ENCODE peak calls at places on chromosomes 3 and 15, in four cellular contexts. W is NCI-H1048; J is mesenchymal stem cell; K is naive thymus-derived CD8-positive, alpha-beta T cell. T is an unnamed sample.

GRCh38 chr15:76060098-76060989 is 559 bp downstream of the TMEM266 start:
- DNase-seq in W (no peak), J (no peak), K (no peak), T (no peak)

GRCh38 chr3:76986876-76987513 is 52.9 kb upstream of the ROBO2 start:
- DNase-seq in W (no peak), J (no peak), K (no peak), T (no peak)

GRCh38 chr3:179882322-179882721 is 154.4 kb downstream of the PEX5L start:
- DNase-seq in W (no peak), J (no peak), K (no peak), T (no peak)

GRCh38 chr15:26891448-26891881 is 24.6 kb downstream of the GABRA5 start:
- DNase-seq in W (peak), J (peak), K (no peak), T (peak)

GRCh38 chr3:55690746-55691540 is 203.8 kb upstream of the WNT5A start:
- DNase-seq in W (no peak), J (no peak), K (no peak), T (no peak)

GRCh38 chr3:126270145-126270811 is 86.9 kb downstream of the KLF15 start:
- DNase-seq in W (no peak), J (no peak), K (no peak), T (peak)

GRCh38 chr15:29674661-29675533 is 147.4 kb downstream of the TJP1 start:
- DNase-seq in W (no peak), J (peak), K (no peak), T (peak)

GRCh38 chr3:51538115-51538458 is 432 bp upstream of the RAD54L2 start:
- DNase-seq in W (no peak), J (no peak), K (no peak), T (peak)

GRCh38 chr3:14428087-14429067 is 26.0 kb downstream of the SLC6A6 start:
- DNase-seq in W (no peak), J (no peak), K (no peak), T (no peak)

GRCh38 chr3:66692108-66692750 is 191.4 kb upstream of the LRIG1 start:
- DNase-seq in W (no peak), J (no peak), K (no peak), T (no peak)

GRCh38 chr3:111904376-111905241 is 45.5 kb downstream of the PHLDB2 start:
- DNase-seq in W (no peak), J (peak), K (no peak), T (peak)

GRCh38 chr3:117873236-117873635 is 1161.4 kb downstream of the IGSF11 start:
- DNase-seq in W (no peak), J (no peak), K (no peak), T (peak)

GRCh38 chr3:188486126-188486525 is 332.2 kb downstream of the LPP start:
- DNase-seq in W (no peak), J (peak), K (no peak), T (no peak)

GRCh38 chr3:126996905-126997304 is 14.0 kb downstream of the PLXNA1 start:
- DNase-seq in W (no peak), J (no peak), K (no peak), T (no peak)

GRCh38 chr3:123521179-123521969 is 63.5 kb downstream of the HACD2 start:
- DNase-seq in W (no peak), J (no peak), K (peak), T (peak)

GRCh38 chr15:99502182-99502581 is 63.6 kb upstream of the MEF2A start:
- DNase-seq in W (no peak), J (no peak), K (no peak), T (no peak)

GRCh38 chr15:57726411-57726810 is 19.9 kb downstream of the POLR2M start:
- DNase-seq in W (no peak), J (no peak), K (no peak), T (no peak)

GRCh38 chr15:74906193-74906449 is 530 bp downstream of the FAM219B start:
- DNase-seq in W (no peak), J (peak), K (no peak), T (peak)

GRCh38 chr3:52447512-52448355 is 2.8 kb upstream of the SEMA3G start:
- DNase-seq in W (no peak), J (no peak), K (no peak), T (no peak)

GRCh38 chr15:57376695-57377477 is 581 bp downstream of the CGNL1 start:
- DNase-seq in W (no peak), J (peak), K (no peak), T (peak)

GRCh38 chr3:15976524-15976923 is 178.7 kb upstream of the ANKRD28 start:
- DNase-seq in W (no peak), J (no peak), K (no peak), T (no peak)

GRCh38 chr3:136838641-136839555 is 20.0 kb downstream of the SLC35G2 start:
- DNase-seq in W (peak), J (peak), K (no peak), T (peak)

GRCh38 chr15:58469432-58470353 is 37.9 kb downstream of the LIPC start:
- DNase-seq in W (no peak), J (peak), K (no peak), T (peak)

GRCh38 chr15:80260566-80260965 is 8.6 kb upstream of the CTXND1 start:
- DNase-seq in W (no peak), J (peak), K (no peak), T (no peak)

T was measured in fibroblast of pulmonary artery.